ENCODE peak calls at places on chromosomes 3 and 15, in six cellular contexts. One of them, this sample, is unnamed.

GRCh38 chr3:4939276-4939675 is 40.0 kb upstream of the BHLHE40 start:
- DNase-seq in AG04449: no peak
- DNase-seq in K562: no peak
- DNase-seq in PC-3: no peak
- DNase-seq in foreskin fibroblast: no peak
- DNase-seq in lower lobe of right lung: no peak
- DNase-seq in this sample: no peak

GRCh38 chr3:18046131-18046530 is 303.7 kb upstream of the TBC1D5 start:
- DNase-seq in K562: no peak
- DNase-seq in AG04449: no peak
- DNase-seq in PC-3: no peak
- DNase-seq in lower lobe of right lung: no peak
- DNase-seq in foreskin fibroblast: no peak
- DNase-seq in this sample: no peak

GRCh38 chr3:46970391-46971091 is 6.0 kb downstream of the CCDC12 start:
- DNase-seq in K562: peak
- DNase-seq in foreskin fibroblast: peak
- DNase-seq in PC-3: no peak
- DNase-seq in AG04449: no peak
- DNase-seq in lower lobe of right lung: no peak
- DNase-seq in this sample: no peak

GRCh38 chr3:11288786-11289637 is 16.8 kb downstream of the ATG7 start:
- DNase-seq in K562: peak
- DNase-seq in PC-3: peak
- DNase-seq in lower lobe of right lung: no peak
- DNase-seq in foreskin fibroblast: peak
- DNase-seq in AG04449: peak
- DNase-seq in this sample: no peak

GRCh38 chr3:100252006-100252405 is 8.8 kb upstream of the TBC1D23 start:
- DNase-seq in PC-3: no peak
- DNase-seq in lower lobe of right lung: no peak
- DNase-seq in foreskin fibroblast: no peak
- DNase-seq in AG04449: no peak
- DNase-seq in K562: no peak
- DNase-seq in this sample: no peak

GRCh38 chr15:76056931-76057330 is 2.9 kb upstream of the TMEM266 start:
- DNase-seq in PC-3: peak
- DNase-seq in AG04449: no peak
- DNase-seq in K562: no peak
- DNase-seq in foreskin fibroblast: no peak
- DNase-seq in lower lobe of right lung: no peak
- DNase-seq in this sample: no peak

GRCh38 chr15:92810418-92811138 is 89.5 kb upstream of the CHD2 start:
- DNase-seq in K562: peak
- DNase-seq in PC-3: peak
- DNase-seq in AG04449: no peak
- DNase-seq in foreskin fibroblast: peak
- DNase-seq in lower lobe of right lung: peak
- DNase-seq in this sample: no peak

GRCh38 chr3:17945799-17946381 is 203.5 kb upstream of the TBC1D5 start:
- DNase-seq in PC-3: no peak
- DNase-seq in foreskin fibroblast: no peak
- DNase-seq in K562: no peak
- DNase-seq in AG04449: no peak
- DNase-seq in lower lobe of right lung: no peak
- DNase-seq in this sample: no peak

GRCh38 chr15:64096486-64097431 is 977 bp downstream of the SNX1 start:
- DNase-seq in PC-3: peak
- DNase-seq in K562: no peak
- DNase-seq in lower lobe of right lung: no peak
- DNase-seq in AG04449: no peak
- DNase-seq in foreskin fibroblast: no peak
- DNase-seq in this sample: no peak
- TF ChIP-seq CTCF in PC-3: peak
- TF ChIP-seq CTCF in K562: no peak
- TF ChIP-seq CTCF in lower lobe of right lung: no peak
- TF ChIP-seq CTCF in AG04449: no peak
- TF ChIP-seq CTCF in foreskin fibroblast: peak
- TF ChIP-seq CTCF in this sample: peak

DNA sequence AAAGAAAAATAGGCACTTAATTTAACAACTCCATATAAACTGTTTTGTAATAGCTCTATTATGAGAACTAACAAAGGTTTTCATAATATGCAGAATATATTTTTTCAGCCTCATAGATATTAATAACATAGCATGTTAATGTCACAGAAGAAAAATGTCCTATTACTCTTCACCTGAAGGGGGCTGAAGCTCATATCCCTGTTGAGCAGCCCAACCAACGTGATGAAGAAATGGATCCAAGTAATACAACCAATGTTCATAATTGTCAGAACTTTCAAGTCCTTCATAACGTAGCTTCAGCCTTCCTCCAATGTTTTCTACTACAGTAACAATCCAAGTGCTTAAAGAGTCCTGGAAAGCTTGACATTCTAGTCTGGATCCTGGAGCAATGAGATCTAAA is 34.5 kb upstream of the STIMATE start:
- DNase-seq in K562: no peak
- DNase-seq in PC-3: peak
- DNase-seq in lower lobe of right lung: no peak
- DNase-seq in foreskin fibroblast: no peak
- DNase-seq in AG04449: no peak
- DNase-seq in this sample: no peak
- TF ChIP-seq CTCF in K562: no peak
- TF ChIP-seq CTCF in PC-3: peak
- TF ChIP-seq CTCF in lower lobe of right lung: no peak
- TF ChIP-seq CTCF in foreskin fibroblast: no peak
- TF ChIP-seq CTCF in AG04449: no peak
- TF ChIP-seq CTCF in this sample: peak

DNA sequence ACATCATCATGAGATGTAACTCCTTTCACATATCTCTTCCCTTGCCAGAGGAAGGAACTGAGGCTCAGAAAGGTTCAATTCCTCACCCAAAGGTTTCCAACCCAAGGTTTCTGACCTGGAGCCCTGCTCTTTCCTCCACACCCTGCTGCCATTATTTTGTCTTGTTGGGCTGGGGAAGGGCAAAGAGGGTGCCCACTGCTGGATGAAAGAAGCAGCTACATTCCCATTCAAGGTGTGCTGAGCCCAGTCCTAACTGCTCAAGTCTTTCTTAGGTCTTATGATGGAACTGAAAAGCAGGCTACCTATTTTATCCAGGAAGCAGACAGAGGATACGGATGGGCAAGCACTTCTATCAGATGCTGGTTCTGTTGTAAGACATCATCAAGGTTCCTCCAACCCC is 258.0 kb upstream of the CTDSPL start:
- DNase-seq in PC-3: no peak
- DNase-seq in lower lobe of right lung: no peak
- DNase-seq in foreskin fibroblast: no peak
- DNase-seq in AG04449: no peak
- DNase-seq in K562: no peak
- DNase-seq in this sample: no peak
- TF ChIP-seq CTCF in PC-3: peak
- TF ChIP-seq CTCF in lower lobe of right lung: no peak
- TF ChIP-seq CTCF in foreskin fibroblast: no peak
- TF ChIP-seq CTCF in AG04449: no peak
- TF ChIP-seq CTCF in K562: peak
- TF ChIP-seq CTCF in this sample: no peak

GRCh38 chr3:98587654-98588532 is 5.5 kb downstream of the CPOX start:
- DNase-seq in K562: no peak
- DNase-seq in AG04449: no peak
- DNase-seq in PC-3: peak
- DNase-seq in lower lobe of right lung: no peak
- DNase-seq in foreskin fibroblast: no peak
- DNase-seq in this sample: no peak
- TF ChIP-seq CTCF in K562: no peak
- TF ChIP-seq CTCF in AG04449: peak
- TF ChIP-seq CTCF in PC-3: peak
- TF ChIP-seq CTCF in lower lobe of right lung: no peak
- TF ChIP-seq CTCF in foreskin fibroblast: peak
- TF ChIP-seq CTCF in this sample: peak

GRCh38 chr3:42529463-42529862 is 27.0 kb downstream of the VIPR1 start:
- DNase-seq in K562: no peak
- DNase-seq in foreskin fibroblast: no peak
- DNase-seq in lower lobe of right lung: peak
- DNase-seq in AG04449: no peak
- DNase-seq in PC-3: no peak
- DNase-seq in this sample: no peak

GRCh38 chr3:42525736-42526345 is 23.4 kb downstream of the VIPR1 start:
- DNase-seq in foreskin fibroblast: no peak
- DNase-seq in lower lobe of right lung: no peak
- DNase-seq in AG04449: no peak
- DNase-seq in K562: no peak
- DNase-seq in PC-3: no peak
- DNase-seq in this sample: no peak

GRCh38 chr3:42525212-42525611 is 22.8 kb downstream of the VIPR1 start:
- DNase-seq in lower lobe of right lung: no peak
- DNase-seq in PC-3: no peak
- DNase-seq in foreskin fibroblast: no peak
- DNase-seq in AG04449: no peak
- DNase-seq in K562: no peak
- DNase-seq in this sample: no peak

GRCh38 chr3:42527368-42527917 is 25.0 kb downstream of the VIPR1 start:
- DNase-seq in PC-3: no peak
- DNase-seq in K562: no peak
- DNase-seq in lower lobe of right lung: peak
- DNase-seq in foreskin fibroblast: no peak
- DNase-seq in AG04449: no peak
- DNase-seq in this sample: no peak

DNA sequence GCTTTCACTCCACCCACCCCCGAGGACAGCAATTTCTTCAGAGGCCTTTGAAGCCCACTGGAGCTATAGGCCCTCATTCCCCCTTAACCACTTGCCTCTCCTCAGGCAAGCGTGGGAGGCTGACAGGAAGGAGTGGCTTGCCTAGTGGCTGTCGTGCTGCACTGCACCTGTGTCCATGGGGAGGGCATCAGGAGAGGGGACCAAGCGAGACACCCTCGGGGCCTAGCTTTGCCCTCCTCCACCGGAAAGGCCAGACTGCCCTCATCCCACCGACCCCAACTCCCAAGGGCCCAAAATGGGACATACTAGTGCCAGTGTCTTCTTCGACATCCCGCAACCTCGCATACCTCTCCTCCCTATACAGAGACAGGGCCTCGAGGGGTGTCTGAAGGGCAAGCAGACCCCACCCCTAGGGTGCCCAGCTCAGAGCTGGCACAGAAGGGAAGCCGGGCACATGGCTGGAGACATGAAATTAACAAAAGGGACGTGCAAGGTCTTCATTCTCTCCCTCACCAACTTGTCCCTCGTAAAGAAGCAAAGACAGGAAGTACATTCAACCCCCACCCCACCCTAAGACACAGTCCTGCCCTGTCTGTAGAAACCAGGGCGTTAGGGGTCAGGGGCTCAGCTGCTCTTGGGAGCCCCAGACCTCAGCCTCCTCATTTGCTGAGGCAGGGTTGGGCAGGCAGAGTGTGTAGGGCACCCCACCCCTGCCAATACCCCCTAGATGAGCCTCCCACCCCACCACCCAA is 24.3 kb downstream of the VIPR1 start:
- DNase-seq in AG04449: no peak
- DNase-seq in foreskin fibroblast: no peak
- DNase-seq in PC-3: no peak
- DNase-seq in lower lobe of right lung: no peak
- DNase-seq in K562: peak
- DNase-seq in this sample: no peak
- TF ChIP-seq CTCF in AG04449: no peak
- TF ChIP-seq CTCF in foreskin fibroblast: no peak
- TF ChIP-seq CTCF in PC-3: no peak
- TF ChIP-seq CTCF in lower lobe of right lung: no peak
- TF ChIP-seq CTCF in K562: peak
- TF ChIP-seq CTCF in this sample: no peak

This sample was measured in chondrocyte.